ENCODE peak calls at places on chromosomes 13 and 19, in seven cellular contexts. One of them, this sample, is unnamed.

GRCh38 chr19:53463263-53463662 is 4.3 kb upstream of the ZNF813 start:
- DNase-seq in kidney epithelial cell: no peak
- DNase-seq in OCI-LY7: peak; percentile 31
- DNase-seq in IMR-90: peak; percentile 6
- DNase-seq in lung: peak; percentile 39
- DNase-seq in testis: peak; percentile 70
- DNase-seq in GM23338: peak; percentile 98
- DNase-seq in this sample: no peak

GRCh38 chr13:97372929-97373328 is 61.0 kb upstream of the RAP2A start:
- DNase-seq in OCI-LY7: no peak
- DNase-seq in lung: no peak
- DNase-seq in kidney epithelial cell: no peak
- DNase-seq in testis: no peak
- DNase-seq in IMR-90: no peak
- DNase-seq in GM23338: no peak
- DNase-seq in this sample: no peak

GRCh38 chr19:42253245-42254082 is 1.5 kb downstream of the ERF start:
- DNase-seq in GM23338: peak; percentile 79
- DNase-seq in lung: peak; percentile 55
- DNase-seq in kidney epithelial cell: no peak
- DNase-seq in IMR-90: peak; percentile 26
- DNase-seq in OCI-LY7: peak; percentile 62
- DNase-seq in testis: peak; percentile 78
- DNase-seq in this sample: no peak

GRCh38 chr19:14317157-14317556 is 64.1 kb upstream of the ADGRE5 start:
- DNase-seq in kidney epithelial cell: no peak
- DNase-seq in testis: no peak
- DNase-seq in lung: no peak
- DNase-seq in GM23338: no peak
- DNase-seq in OCI-LY7: no peak
- DNase-seq in IMR-90: no peak
- DNase-seq in this sample: no peak

GRCh38 chr19:41144403-41144802 is 30.2 kb downstream of the CYP2F1 start:
- DNase-seq in IMR-90: peak; percentile 78
- DNase-seq in lung: peak; percentile 85
- DNase-seq in testis: peak; percentile 94
- DNase-seq in kidney epithelial cell: peak; percentile 26
- DNase-seq in OCI-LY7: peak; percentile 74
- DNase-seq in GM23338: peak; percentile 96
- DNase-seq in this sample: peak; percentile 77

GRCh38 chr19:51807111-51807701 is 12.2 kb downstream of the FPR3 start:
- DNase-seq in testis: peak; percentile 85
- DNase-seq in GM23338: peak; percentile 83
- DNase-seq in kidney epithelial cell: no peak
- DNase-seq in OCI-LY7: no peak
- DNase-seq in lung: no peak
- DNase-seq in IMR-90: no peak
- DNase-seq in this sample: no peak

GRCh38 chr19:18110833-18111232 is 13.3 kb downstream of the MAST3 start:
- DNase-seq in testis: no peak
- DNase-seq in lung: peak; percentile 62
- DNase-seq in GM23338: no peak
- DNase-seq in OCI-LY7: no peak
- DNase-seq in kidney epithelial cell: no peak
- DNase-seq in IMR-90: no peak
- DNase-seq in this sample: no peak

GRCh38 chr19:15304140-15304705 is 28.1 kb downstream of the BRD4 start:
- DNase-seq in GM23338: no peak
- DNase-seq in lung: no peak
- DNase-seq in OCI-LY7: no peak
- DNase-seq in testis: no peak
- DNase-seq in kidney epithelial cell: no peak
- DNase-seq in IMR-90: no peak
- DNase-seq in this sample: no peak

GRCh38 chr13:51523082-51523518 is 61.2 kb upstream of the WDFY2 start:
- DNase-seq in GM23338: no peak
- DNase-seq in IMR-90: peak; percentile 69
- DNase-seq in testis: peak; percentile 21
- DNase-seq in kidney epithelial cell: peak; percentile 18
- DNase-seq in OCI-LY7: no peak
- DNase-seq in lung: peak; percentile 31
- DNase-seq in this sample: no peak

GRCh38 chr19:19420570-19421301 is 15.3 kb downstream of the GATAD2A start:
- DNase-seq in lung: no peak
- DNase-seq in GM23338: no peak
- DNase-seq in testis: no peak
- DNase-seq in kidney epithelial cell: no peak
- DNase-seq in IMR-90: no peak
- DNase-seq in OCI-LY7: no peak
- DNase-seq in this sample: no peak

GRCh38 chr13:110518571-110518970 is 43.0 kb downstream of the RAB20 start:
- DNase-seq in GM23338: no peak
- DNase-seq in IMR-90: no peak
- DNase-seq in testis: no peak
- DNase-seq in kidney epithelial cell: no peak
- DNase-seq in OCI-LY7: no peak
- DNase-seq in lung: no peak
- DNase-seq in this sample: no peak

GRCh38 chr13:108226184-108226583 is 8.0 kb downstream of the ABHD13 start:
- DNase-seq in testis: no peak
- DNase-seq in GM23338: no peak
- DNase-seq in IMR-90: no peak
- DNase-seq in lung: no peak
- DNase-seq in kidney epithelial cell: no peak
- DNase-seq in OCI-LY7: no peak
- DNase-seq in this sample: no peak

GRCh38 chr13:95115525-95115924 is 185.7 kb downstream of the ABCC4 start:
- DNase-seq in lung: peak; percentile 43
- DNase-seq in GM23338: no peak
- DNase-seq in kidney epithelial cell: peak; percentile 39
- DNase-seq in testis: no peak
- DNase-seq in IMR-90: no peak
- DNase-seq in OCI-LY7: no peak
- DNase-seq in this sample: no peak

GRCh38 chr19:46892252-46893179 is 31.7 kb downstream of the ARHGAP35 start:
- DNase-seq in lung: no peak
- DNase-seq in OCI-LY7: peak; percentile 71
- DNase-seq in GM23338: no peak
- DNase-seq in kidney epithelial cell: no peak
- DNase-seq in IMR-90: no peak
- DNase-seq in testis: no peak
- DNase-seq in this sample: no peak

GRCh38 chr13:40688781-40689180 is 22.3 kb upstream of the FOXO1 start:
- DNase-seq in OCI-LY7: no peak
- DNase-seq in GM23338: no peak
- DNase-seq in lung: no peak
- DNase-seq in testis: no peak
- DNase-seq in IMR-90: no peak
- DNase-seq in kidney epithelial cell: no peak
- DNase-seq in this sample: no peak

DNA sequence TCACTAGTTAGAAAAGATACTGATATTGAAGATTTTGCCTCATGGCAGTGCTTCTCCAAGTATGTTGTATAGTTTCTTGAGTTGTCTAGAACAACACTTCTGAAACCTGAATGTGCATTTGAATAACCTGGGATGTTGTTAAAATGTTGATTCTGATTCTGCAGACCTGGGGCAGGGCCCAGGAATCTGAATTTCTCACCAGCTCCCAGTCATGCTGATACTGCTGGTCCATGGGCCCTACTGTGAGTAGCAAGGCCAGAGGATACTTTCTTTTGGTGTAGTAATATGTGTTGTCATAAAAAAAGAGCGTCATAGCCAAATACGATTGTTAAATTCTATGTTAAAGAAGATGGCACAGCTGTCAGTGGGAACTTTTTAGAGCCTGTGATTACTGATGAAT is 41.6 kb upstream of the C1QTNF9 start:
- DNase-seq in lung: no peak
- DNase-seq in testis: no peak
- DNase-seq in GM23338: no peak
- DNase-seq in OCI-LY7: no peak
- DNase-seq in IMR-90: no peak
- DNase-seq in kidney epithelial cell: no peak
- DNase-seq in this sample: no peak
- H3K4me3 ChIP-seq in lung: no peak overlapping the region
- H3K4me3 ChIP-seq in testis: no peak overlapping the region
- H3K4me3 ChIP-seq in GM23338: no peak overlapping the region
- H3K4me3 ChIP-seq in OCI-LY7: no peak overlapping the region
- H3K4me3 ChIP-seq in IMR-90: no peak overlapping the region
- H3K4me3 ChIP-seq in kidney epithelial cell: no peak overlapping the region
- H3K4me3 ChIP-seq in this sample: no peak overlapping the region

DNA sequence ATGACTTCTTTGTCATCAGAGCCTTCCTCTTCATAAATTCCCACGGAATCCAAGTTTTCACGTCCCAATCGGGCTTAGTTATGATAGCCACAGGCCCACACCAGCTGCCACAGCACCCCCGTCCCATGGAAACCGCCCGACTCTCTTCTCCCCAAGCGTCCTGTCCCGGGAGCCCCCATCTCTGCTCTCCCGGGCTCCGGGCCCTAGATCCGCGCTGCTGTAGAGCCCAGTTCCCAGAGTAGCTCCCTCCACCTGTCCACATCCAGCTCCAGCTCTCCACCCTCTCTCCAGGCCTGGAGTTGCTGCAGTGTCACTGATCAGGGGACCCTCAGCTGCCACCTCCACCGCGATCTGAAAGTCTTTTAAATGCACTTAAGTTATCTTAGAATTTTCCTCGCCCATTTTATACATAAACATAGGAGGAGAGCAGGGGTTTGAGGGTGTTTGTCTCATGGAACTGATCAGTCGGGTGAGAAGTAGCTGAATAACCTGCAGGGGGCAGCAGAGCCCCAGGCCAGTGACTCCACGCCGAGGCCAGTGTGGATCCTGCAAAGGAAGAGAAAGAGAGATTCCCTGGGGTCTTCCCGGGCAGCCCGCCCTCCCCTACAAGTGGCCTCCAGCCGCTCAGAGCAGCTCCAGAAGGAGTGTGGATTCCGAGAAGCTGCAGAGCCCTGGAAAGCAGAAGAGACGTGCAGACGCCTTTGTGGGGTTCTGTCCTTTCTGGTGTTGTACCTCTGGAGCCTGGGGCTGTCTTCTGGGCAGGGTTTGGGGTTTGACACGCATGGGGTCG is 1.1 kb upstream of the ZNF763 start:
- DNase-seq in GM23338: peak; percentile 93
- DNase-seq in OCI-LY7: peak; percentile 85
- DNase-seq in kidney epithelial cell: no peak
- DNase-seq in testis: peak; percentile 89
- DNase-seq in lung: peak; percentile 78
- DNase-seq in IMR-90: peak; percentile 61
- DNase-seq in this sample: no peak
- TF ChIP-seq CTCF in GM23338: peak; percentile 86
- TF ChIP-seq CTCF in OCI-LY7: peak; percentile 90
- TF ChIP-seq CTCF in kidney epithelial cell: peak; percentile 27
- TF ChIP-seq CTCF in testis: peak; percentile 64
- TF ChIP-seq CTCF in lung: peak; percentile 65
- TF ChIP-seq CTCF in IMR-90: peak; percentile 78
- TF ChIP-seq CTCF in this sample: peak; percentile 58

DNA sequence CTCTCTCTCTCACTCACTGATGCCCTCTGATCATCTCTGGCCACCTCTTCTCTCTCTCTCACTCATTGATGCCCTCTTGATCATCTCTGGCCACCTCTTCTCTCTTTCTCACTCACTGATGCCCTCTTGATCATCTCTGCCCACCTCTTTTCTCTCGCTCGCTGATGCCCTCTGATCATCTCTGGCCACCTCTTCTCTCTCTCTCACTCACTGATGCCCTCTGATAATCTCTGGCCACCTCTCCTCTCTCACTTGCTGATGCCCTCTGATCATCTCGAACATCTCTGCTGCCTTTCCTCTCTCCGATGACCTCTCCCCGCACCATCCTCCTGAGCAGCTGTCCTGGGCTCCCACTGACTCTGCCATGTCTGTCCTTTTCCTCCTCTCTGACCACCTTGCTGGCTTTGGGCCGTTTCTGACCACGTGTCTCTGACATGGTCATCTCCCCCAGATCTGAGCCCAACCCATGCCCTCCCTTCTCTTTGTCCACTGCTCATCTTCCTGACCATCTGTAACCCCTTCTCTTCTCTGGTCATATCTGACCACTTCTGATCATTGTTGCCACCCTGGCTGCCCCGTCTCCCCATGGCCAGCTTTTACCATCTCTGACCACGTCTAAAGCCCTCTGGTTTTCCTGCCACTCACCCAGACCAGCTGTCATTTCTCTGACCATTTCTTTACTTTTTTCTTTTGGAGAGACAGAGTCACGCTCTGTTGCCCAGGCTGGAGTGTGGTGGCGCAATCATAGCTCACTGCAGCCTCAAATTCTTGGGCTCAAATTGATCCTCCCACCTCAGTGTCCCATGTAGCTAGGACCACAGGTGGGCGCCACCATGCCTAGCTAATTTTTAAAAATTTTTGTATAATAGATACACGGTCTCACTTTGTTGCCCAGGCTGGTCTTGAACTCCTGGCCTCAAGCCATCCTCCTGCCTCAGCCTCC is 2.4 kb downstream of the LRFN3 start:
- DNase-seq in lung: no peak
- DNase-seq in GM23338: no peak
- DNase-seq in OCI-LY7: no peak
- DNase-seq in testis: no peak
- DNase-seq in IMR-90: no peak
- DNase-seq in kidney epithelial cell: no peak
- DNase-seq in this sample: no peak
- H3K4me3 ChIP-seq in lung: no peak overlapping the region
- H3K4me3 ChIP-seq in GM23338: peak overlapping the region; percentile 91
- H3K4me3 ChIP-seq in OCI-LY7: no peak overlapping the region
- H3K4me3 ChIP-seq in testis: no peak overlapping the region
- H3K4me3 ChIP-seq in IMR-90: no peak overlapping the region
- H3K4me3 ChIP-seq in kidney epithelial cell: no peak overlapping the region
- H3K4me3 ChIP-seq in this sample: peak overlapping the region; percentile 53

GRCh38 chr13:52706074-52706473 is 33.5 kb downstream of the CNMD start:
- DNase-seq in IMR-90: no peak
- DNase-seq in lung: no peak
- DNase-seq in GM23338: no peak
- DNase-seq in OCI-LY7: no peak
- DNase-seq in kidney epithelial cell: no peak
- DNase-seq in testis: no peak
- DNase-seq in this sample: no peak

GRCh38 chr13:52707375-52707774 is 32.2 kb downstream of the CNMD start:
- DNase-seq in GM23338: peak; percentile 27
- DNase-seq in OCI-LY7: no peak
- DNase-seq in lung: no peak
- DNase-seq in testis: no peak
- DNase-seq in kidney epithelial cell: no peak
- DNase-seq in IMR-90: no peak
- DNase-seq in this sample: no peak

GRCh38 chr13:52701728-52702480 is 37.7 kb downstream of the CNMD start:
- DNase-seq in IMR-90: no peak
- DNase-seq in GM23338: no peak
- DNase-seq in lung: no peak
- DNase-seq in testis: no peak
- DNase-seq in kidney epithelial cell: no peak
- DNase-seq in OCI-LY7: no peak
- DNase-seq in this sample: no peak

DNA sequence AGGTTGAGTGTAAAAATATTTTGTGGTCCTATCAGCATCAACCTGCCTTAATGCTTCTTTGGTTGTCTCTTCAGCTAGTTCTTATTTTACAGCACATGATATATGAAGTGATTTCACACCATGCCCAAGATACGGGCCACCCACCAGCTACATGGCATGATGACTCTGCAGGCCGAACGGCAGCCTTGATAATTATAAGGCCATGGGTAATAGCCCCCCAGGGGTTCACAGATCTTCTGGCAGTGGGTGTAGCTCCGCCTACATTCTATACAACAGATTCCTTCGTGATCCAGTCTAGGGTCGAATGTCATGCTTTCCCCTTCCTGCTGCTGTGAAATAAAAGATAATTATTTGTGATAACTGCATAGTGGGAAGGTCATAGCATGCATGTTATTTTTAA is 36.1 kb downstream of the CNMD start:
- DNase-seq in IMR-90: no peak
- DNase-seq in testis: no peak
- DNase-seq in OCI-LY7: no peak
- DNase-seq in lung: no peak
- DNase-seq in GM23338: peak; percentile 37
- DNase-seq in kidney epithelial cell: no peak
- DNase-seq in this sample: no peak
- TF ChIP-seq CTCF in IMR-90: no peak
- TF ChIP-seq CTCF in testis: no peak
- TF ChIP-seq CTCF in OCI-LY7: no peak
- TF ChIP-seq CTCF in lung: no peak
- TF ChIP-seq CTCF in GM23338: no peak
- TF ChIP-seq CTCF in kidney epithelial cell: no peak
- TF ChIP-seq CTCF in this sample: no peak

This sample was measured in HFF-Myc.